ENCODE peak calls at places on chromosome 2, in eight cellular contexts. One of them, this sample, is unnamed.

GRCh38 chr2:106575955-106576354 is 88.8 kb downstream of the CD8B2 start:
- DNase-seq in GM10248: no peak
- DNase-seq in stimulated activated CD4-positive, alpha-beta T cell treated with anti-CD3 and anti-CD28 coated beads, TNF-alpha, amount 100 ng/mL, for 4 hours: no peak
- DNase-seq in cardiac fibroblast: peak
- DNase-seq in activated CD8-positive, alpha-beta memory T cell treated with anti-CD3 and anti-CD28 coated beads for 1 hour: no peak
- DNase-seq in B cell: no peak
- DNase-seq in activated gamma-delta T cell: no peak
- DNase-seq in GM23248: peak
- DNase-seq in this sample: no peak

GRCh38 chr2:70301344-70302194 is at the start of gene FAM136A:
- DNase-seq in GM10248: peak
- DNase-seq in cardiac fibroblast: peak
- DNase-seq in B cell: peak
- DNase-seq in activated gamma-delta T cell: peak
- DNase-seq in activated CD8-positive, alpha-beta memory T cell treated with anti-CD3 and anti-CD28 coated beads for 1 hour: peak
- DNase-seq in GM23248: peak
- DNase-seq in stimulated activated CD4-positive, alpha-beta T cell treated with anti-CD3 and anti-CD28 coated beads, TNF-alpha, amount 100 ng/mL, for 4 hours: peak
- DNase-seq in this sample: peak

GRCh38 chr2:197311521-197312033 is 997 bp upstream of the ANKRD44 start:
- DNase-seq in B cell: no peak
- DNase-seq in stimulated activated CD4-positive, alpha-beta T cell treated with anti-CD3 and anti-CD28 coated beads, TNF-alpha, amount 100 ng/mL, for 4 hours: no peak
- DNase-seq in cardiac fibroblast: peak
- DNase-seq in activated gamma-delta T cell: no peak
- DNase-seq in GM10248: no peak
- DNase-seq in activated CD8-positive, alpha-beta memory T cell treated with anti-CD3 and anti-CD28 coated beads for 1 hour: no peak
- DNase-seq in GM23248: peak
- DNase-seq in this sample: no peak

GRCh38 chr2:41207578-41207977 is 755.7 kb upstream of the SLC8A1 start:
- DNase-seq in GM10248: no peak
- DNase-seq in B cell: no peak
- DNase-seq in cardiac fibroblast: no peak
- DNase-seq in activated gamma-delta T cell: no peak
- DNase-seq in activated CD8-positive, alpha-beta memory T cell treated with anti-CD3 and anti-CD28 coated beads for 1 hour: no peak
- DNase-seq in stimulated activated CD4-positive, alpha-beta T cell treated with anti-CD3 and anti-CD28 coated beads, TNF-alpha, amount 100 ng/mL, for 4 hours: no peak
- DNase-seq in GM23248: no peak
- DNase-seq in this sample: no peak

GRCh38 chr2:163155925-163156324 is 317.4 kb upstream of the KCNH7 start:
- DNase-seq in GM23248: no peak
- DNase-seq in B cell: no peak
- DNase-seq in activated CD8-positive, alpha-beta memory T cell treated with anti-CD3 and anti-CD28 coated beads for 1 hour: no peak
- DNase-seq in stimulated activated CD4-positive, alpha-beta T cell treated with anti-CD3 and anti-CD28 coated beads, TNF-alpha, amount 100 ng/mL, for 4 hours: no peak
- DNase-seq in GM10248: no peak
- DNase-seq in activated gamma-delta T cell: no peak
- DNase-seq in cardiac fibroblast: no peak
- DNase-seq in this sample: no peak

GRCh38 chr2:149383340-149383739 is 53.0 kb downstream of the LYPD6 start:
- DNase-seq in GM10248: no peak
- DNase-seq in activated gamma-delta T cell: no peak
- DNase-seq in cardiac fibroblast: no peak
- DNase-seq in stimulated activated CD4-positive, alpha-beta T cell treated with anti-CD3 and anti-CD28 coated beads, TNF-alpha, amount 100 ng/mL, for 4 hours: no peak
- DNase-seq in GM23248: peak
- DNase-seq in B cell: no peak
- DNase-seq in activated CD8-positive, alpha-beta memory T cell treated with anti-CD3 and anti-CD28 coated beads for 1 hour: no peak
- DNase-seq in this sample: no peak

GRCh38 chr2:72915076-72915906 is 2.0 kb upstream of the EMX1 start:
- DNase-seq in activated gamma-delta T cell: no peak
- DNase-seq in activated CD8-positive, alpha-beta memory T cell treated with anti-CD3 and anti-CD28 coated beads for 1 hour: no peak
- DNase-seq in cardiac fibroblast: no peak
- DNase-seq in GM23248: no peak
- DNase-seq in stimulated activated CD4-positive, alpha-beta T cell treated with anti-CD3 and anti-CD28 coated beads, TNF-alpha, amount 100 ng/mL, for 4 hours: no peak
- DNase-seq in GM10248: peak
- DNase-seq in B cell: no peak
- DNase-seq in this sample: no peak

GRCh38 chr2:95375532-95376221 is 26.8 kb upstream of the FAHD2A start:
- DNase-seq in cardiac fibroblast: no peak
- DNase-seq in GM23248: no peak
- DNase-seq in activated CD8-positive, alpha-beta memory T cell treated with anti-CD3 and anti-CD28 coated beads for 1 hour: no peak
- DNase-seq in GM10248: no peak
- DNase-seq in stimulated activated CD4-positive, alpha-beta T cell treated with anti-CD3 and anti-CD28 coated beads, TNF-alpha, amount 100 ng/mL, for 4 hours: no peak
- DNase-seq in activated gamma-delta T cell: no peak
- DNase-seq in B cell: no peak
- DNase-seq in this sample: no peak

GRCh38 chr2:113894156-113894743 is 4.4 kb downstream of the ACTR3 start:
- DNase-seq in cardiac fibroblast: peak
- DNase-seq in GM10248: no peak
- DNase-seq in GM23248: peak
- DNase-seq in activated gamma-delta T cell: no peak
- DNase-seq in stimulated activated CD4-positive, alpha-beta T cell treated with anti-CD3 and anti-CD28 coated beads, TNF-alpha, amount 100 ng/mL, for 4 hours: no peak
- DNase-seq in activated CD8-positive, alpha-beta memory T cell treated with anti-CD3 and anti-CD28 coated beads for 1 hour: no peak
- DNase-seq in B cell: no peak
- DNase-seq in this sample: no peak

GRCh38 chr2:8572712-8573233 is 109.1 kb upstream of the ID2 start:
- DNase-seq in GM23248: no peak
- DNase-seq in activated CD8-positive, alpha-beta memory T cell treated with anti-CD3 and anti-CD28 coated beads for 1 hour: no peak
- DNase-seq in B cell: no peak
- DNase-seq in GM10248: no peak
- DNase-seq in stimulated activated CD4-positive, alpha-beta T cell treated with anti-CD3 and anti-CD28 coated beads, TNF-alpha, amount 100 ng/mL, for 4 hours: no peak
- DNase-seq in activated gamma-delta T cell: no peak
- DNase-seq in cardiac fibroblast: no peak
- DNase-seq in this sample: no peak

GRCh38 chr2:227813229-227813561 is 447 bp upstream of the CCL20 start:
- DNase-seq in activated gamma-delta T cell: no peak
- DNase-seq in stimulated activated CD4-positive, alpha-beta T cell treated with anti-CD3 and anti-CD28 coated beads, TNF-alpha, amount 100 ng/mL, for 4 hours: no peak
- DNase-seq in GM23248: no peak
- DNase-seq in GM10248: no peak
- DNase-seq in B cell: no peak
- DNase-seq in cardiac fibroblast: no peak
- DNase-seq in activated CD8-positive, alpha-beta memory T cell treated with anti-CD3 and anti-CD28 coated beads for 1 hour: no peak
- DNase-seq in this sample: no peak

GRCh38 chr2:236010920-236011685 is 157.1 kb downstream of the GBX2 start:
- DNase-seq in stimulated activated CD4-positive, alpha-beta T cell treated with anti-CD3 and anti-CD28 coated beads, TNF-alpha, amount 100 ng/mL, for 4 hours: no peak
- DNase-seq in B cell: no peak
- DNase-seq in activated gamma-delta T cell: no peak
- DNase-seq in GM23248: no peak
- DNase-seq in cardiac fibroblast: peak
- DNase-seq in GM10248: no peak
- DNase-seq in activated CD8-positive, alpha-beta memory T cell treated with anti-CD3 and anti-CD28 coated beads for 1 hour: no peak
- DNase-seq in this sample: no peak

GRCh38 chr2:11128258-11128951 is 26.9 kb upstream of the SLC66A3 start:
- DNase-seq in stimulated activated CD4-positive, alpha-beta T cell treated with anti-CD3 and anti-CD28 coated beads, TNF-alpha, amount 100 ng/mL, for 4 hours: no peak
- DNase-seq in GM10248: no peak
- DNase-seq in B cell: no peak
- DNase-seq in cardiac fibroblast: peak
- DNase-seq in activated gamma-delta T cell: no peak
- DNase-seq in activated CD8-positive, alpha-beta memory T cell treated with anti-CD3 and anti-CD28 coated beads for 1 hour: no peak
- DNase-seq in GM23248: peak
- DNase-seq in this sample: no peak

GRCh38 chr2:124625561-124625960 is 600.5 kb downstream of the CNTNAP5 start:
- DNase-seq in cardiac fibroblast: no peak
- DNase-seq in B cell: no peak
- DNase-seq in activated CD8-positive, alpha-beta memory T cell treated with anti-CD3 and anti-CD28 coated beads for 1 hour: no peak
- DNase-seq in GM10248: no peak
- DNase-seq in GM23248: no peak
- DNase-seq in activated gamma-delta T cell: no peak
- DNase-seq in stimulated activated CD4-positive, alpha-beta T cell treated with anti-CD3 and anti-CD28 coated beads, TNF-alpha, amount 100 ng/mL, for 4 hours: no peak
- DNase-seq in this sample: no peak

GRCh38 chr2:241180495-241180894 is 8.0 kb upstream of the ANO7 start:
- DNase-seq in GM23248: no peak
- DNase-seq in B cell: no peak
- DNase-seq in GM10248: no peak
- DNase-seq in stimulated activated CD4-positive, alpha-beta T cell treated with anti-CD3 and anti-CD28 coated beads, TNF-alpha, amount 100 ng/mL, for 4 hours: no peak
- DNase-seq in cardiac fibroblast: no peak
- DNase-seq in activated gamma-delta T cell: no peak
- DNase-seq in activated CD8-positive, alpha-beta memory T cell treated with anti-CD3 and anti-CD28 coated beads for 1 hour: no peak
- DNase-seq in this sample: no peak

GRCh38 chr2:117856415-117857210 is 42.1 kb downstream of the DDX18 start:
- DNase-seq in B cell: no peak
- DNase-seq in GM10248: no peak
- DNase-seq in activated CD8-positive, alpha-beta memory T cell treated with anti-CD3 and anti-CD28 coated beads for 1 hour: no peak
- DNase-seq in cardiac fibroblast: peak
- DNase-seq in GM23248: peak
- DNase-seq in stimulated activated CD4-positive, alpha-beta T cell treated with anti-CD3 and anti-CD28 coated beads, TNF-alpha, amount 100 ng/mL, for 4 hours: no peak
- DNase-seq in activated gamma-delta T cell: no peak
- DNase-seq in this sample: no peak

GRCh38 chr2:238704471-238705230 is 143.2 kb upstream of the TWIST2 start:
- DNase-seq in GM10248: no peak
- DNase-seq in stimulated activated CD4-positive, alpha-beta T cell treated with anti-CD3 and anti-CD28 coated beads, TNF-alpha, amount 100 ng/mL, for 4 hours: no peak
- DNase-seq in GM23248: no peak
- DNase-seq in cardiac fibroblast: no peak
- DNase-seq in activated gamma-delta T cell: no peak
- DNase-seq in activated CD8-positive, alpha-beta memory T cell treated with anti-CD3 and anti-CD28 coated beads for 1 hour: no peak
- DNase-seq in B cell: no peak
- DNase-seq in this sample: no peak

GRCh38 chr2:107986278-107987217 is at the start of gene SLC5A7:
- DNase-seq in B cell: no peak
- DNase-seq in GM23248: no peak
- DNase-seq in cardiac fibroblast: no peak
- DNase-seq in stimulated activated CD4-positive, alpha-beta T cell treated with anti-CD3 and anti-CD28 coated beads, TNF-alpha, amount 100 ng/mL, for 4 hours: no peak
- DNase-seq in GM10248: no peak
- DNase-seq in activated gamma-delta T cell: no peak
- DNase-seq in activated CD8-positive, alpha-beta memory T cell treated with anti-CD3 and anti-CD28 coated beads for 1 hour: no peak
- DNase-seq in this sample: no peak

GRCh38 chr2:233551491-233551890 is 15.1 kb downstream of the USP40 start:
- DNase-seq in activated CD8-positive, alpha-beta memory T cell treated with anti-CD3 and anti-CD28 coated beads for 1 hour: no peak
- DNase-seq in GM10248: no peak
- DNase-seq in stimulated activated CD4-positive, alpha-beta T cell treated with anti-CD3 and anti-CD28 coated beads, TNF-alpha, amount 100 ng/mL, for 4 hours: no peak
- DNase-seq in GM23248: no peak
- DNase-seq in B cell: no peak
- DNase-seq in activated gamma-delta T cell: no peak
- DNase-seq in cardiac fibroblast: no peak
- DNase-seq in this sample: no peak

GRCh38 chr2:213336253-213336770 is 52.0 kb downstream of the SPAG16 start:
- DNase-seq in GM23248: no peak
- DNase-seq in stimulated activated CD4-positive, alpha-beta T cell treated with anti-CD3 and anti-CD28 coated beads, TNF-alpha, amount 100 ng/mL, for 4 hours: no peak
- DNase-seq in cardiac fibroblast: no peak
- DNase-seq in B cell: no peak
- DNase-seq in activated CD8-positive, alpha-beta memory T cell treated with anti-CD3 and anti-CD28 coated beads for 1 hour: no peak
- DNase-seq in GM10248: no peak
- DNase-seq in activated gamma-delta T cell: no peak
- DNase-seq in this sample: no peak

GRCh38 chr2:174697267-174697666 is 67.0 kb downstream of the CHRNA1 start:
- DNase-seq in stimulated activated CD4-positive, alpha-beta T cell treated with anti-CD3 and anti-CD28 coated beads, TNF-alpha, amount 100 ng/mL, for 4 hours: peak
- DNase-seq in GM10248: peak
- DNase-seq in B cell: peak
- DNase-seq in GM23248: peak
- DNase-seq in activated CD8-positive, alpha-beta memory T cell treated with anti-CD3 and anti-CD28 coated beads for 1 hour: no peak
- DNase-seq in activated gamma-delta T cell: no peak
- DNase-seq in cardiac fibroblast: peak
- DNase-seq in this sample: peak

GRCh38 chr2:71544919-71545571 is 91.7 kb downstream of the DYSF start:
- DNase-seq in activated gamma-delta T cell: no peak
- DNase-seq in stimulated activated CD4-positive, alpha-beta T cell treated with anti-CD3 and anti-CD28 coated beads, TNF-alpha, amount 100 ng/mL, for 4 hours: no peak
- DNase-seq in B cell: no peak
- DNase-seq in activated CD8-positive, alpha-beta memory T cell treated with anti-CD3 and anti-CD28 coated beads for 1 hour: no peak
- DNase-seq in GM10248: no peak
- DNase-seq in cardiac fibroblast: peak
- DNase-seq in GM23248: no peak
- DNase-seq in this sample: no peak

GRCh38 chr2:36530983-36531354 is 67.0 kb downstream of the FEZ2 start:
- DNase-seq in GM23248: peak
- DNase-seq in stimulated activated CD4-positive, alpha-beta T cell treated with anti-CD3 and anti-CD28 coated beads, TNF-alpha, amount 100 ng/mL, for 4 hours: no peak
- DNase-seq in activated gamma-delta T cell: no peak
- DNase-seq in activated CD8-positive, alpha-beta memory T cell treated with anti-CD3 and anti-CD28 coated beads for 1 hour: no peak
- DNase-seq in cardiac fibroblast: peak
- DNase-seq in GM10248: peak
- DNase-seq in B cell: no peak
- DNase-seq in this sample: no peak

GRCh38 chr2:134774074-134774742 is 55.4 kb upstream of the TMEM163 start:
- DNase-seq in cardiac fibroblast: peak
- DNase-seq in GM10248: no peak
- DNase-seq in B cell: no peak
- DNase-seq in GM23248: no peak
- DNase-seq in activated gamma-delta T cell: no peak
- DNase-seq in activated CD8-positive, alpha-beta memory T cell treated with anti-CD3 and anti-CD28 coated beads for 1 hour: no peak
- DNase-seq in stimulated activated CD4-positive, alpha-beta T cell treated with anti-CD3 and anti-CD28 coated beads, TNF-alpha, amount 100 ng/mL, for 4 hours: no peak
- DNase-seq in this sample: no peak

GRCh38 chr2:171895781-171896180 is 1.7 kb upstream of the SLC25A12 start:
- DNase-seq in GM10248: no peak
- DNase-seq in stimulated activated CD4-positive, alpha-beta T cell treated with anti-CD3 and anti-CD28 coated beads, TNF-alpha, amount 100 ng/mL, for 4 hours: no peak
- DNase-seq in activated CD8-positive, alpha-beta memory T cell treated with anti-CD3 and anti-CD28 coated beads for 1 hour: no peak
- DNase-seq in B cell: no peak
- DNase-seq in activated gamma-delta T cell: no peak
- DNase-seq in cardiac fibroblast: no peak
- DNase-seq in GM23248: peak
- DNase-seq in this sample: no peak

GRCh38 chr2:231397011-231397927 is 1.8 kb downstream of the B3GNT7 start:
- DNase-seq in activated CD8-positive, alpha-beta memory T cell treated with anti-CD3 and anti-CD28 coated beads for 1 hour: no peak
- DNase-seq in GM23248: no peak
- DNase-seq in stimulated activated CD4-positive, alpha-beta T cell treated with anti-CD3 and anti-CD28 coated beads, TNF-alpha, amount 100 ng/mL, for 4 hours: no peak
- DNase-seq in GM10248: no peak
- DNase-seq in cardiac fibroblast: no peak
- DNase-seq in B cell: no peak
- DNase-seq in activated gamma-delta T cell: no peak
- DNase-seq in this sample: no peak

GRCh38 chr2:70477473-70477872 is 76.2 kb downstream of the TGFA start:
- DNase-seq in B cell: no peak
- DNase-seq in activated CD8-positive, alpha-beta memory T cell treated with anti-CD3 and anti-CD28 coated beads for 1 hour: no peak
- DNase-seq in activated gamma-delta T cell: no peak
- DNase-seq in cardiac fibroblast: no peak
- DNase-seq in GM23248: no peak
- DNase-seq in GM10248: no peak
- DNase-seq in stimulated activated CD4-positive, alpha-beta T cell treated with anti-CD3 and anti-CD28 coated beads, TNF-alpha, amount 100 ng/mL, for 4 hours: no peak
- DNase-seq in this sample: no peak

GRCh38 chr2:99403524-99403923 is 66.3 kb downstream of the EIF5B start:
- DNase-seq in activated CD8-positive, alpha-beta memory T cell treated with anti-CD3 and anti-CD28 coated beads for 1 hour: no peak
- DNase-seq in activated gamma-delta T cell: no peak
- DNase-seq in B cell: no peak
- DNase-seq in cardiac fibroblast: no peak
- DNase-seq in GM10248: no peak
- DNase-seq in stimulated activated CD4-positive, alpha-beta T cell treated with anti-CD3 and anti-CD28 coated beads, TNF-alpha, amount 100 ng/mL, for 4 hours: no peak
- DNase-seq in GM23248: peak
- DNase-seq in this sample: no peak

GRCh38 chr2:18626256-18626668 is 36.9 kb upstream of the NT5C1B start:
- DNase-seq in GM10248: no peak
- DNase-seq in cardiac fibroblast: peak
- DNase-seq in activated CD8-positive, alpha-beta memory T cell treated with anti-CD3 and anti-CD28 coated beads for 1 hour: no peak
- DNase-seq in B cell: no peak
- DNase-seq in activated gamma-delta T cell: no peak
- DNase-seq in GM23248: peak
- DNase-seq in stimulated activated CD4-positive, alpha-beta T cell treated with anti-CD3 and anti-CD28 coated beads, TNF-alpha, amount 100 ng/mL, for 4 hours: no peak
- DNase-seq in this sample: no peak

GRCh38 chr2:102138331-102138730 is 4.2 kb upstream of the IL1R1 start:
- DNase-seq in cardiac fibroblast: no peak
- DNase-seq in GM23248: no peak
- DNase-seq in activated gamma-delta T cell: no peak
- DNase-seq in activated CD8-positive, alpha-beta memory T cell treated with anti-CD3 and anti-CD28 coated beads for 1 hour: no peak
- DNase-seq in B cell: no peak
- DNase-seq in stimulated activated CD4-positive, alpha-beta T cell treated with anti-CD3 and anti-CD28 coated beads, TNF-alpha, amount 100 ng/mL, for 4 hours: no peak
- DNase-seq in GM10248: no peak
- DNase-seq in this sample: no peak

GRCh38 chr2:11077411-11077810 is 77.9 kb upstream of the SLC66A3 start:
- DNase-seq in cardiac fibroblast: no peak
- DNase-seq in activated gamma-delta T cell: no peak
- DNase-seq in B cell: no peak
- DNase-seq in GM23248: no peak
- DNase-seq in GM10248: no peak
- DNase-seq in stimulated activated CD4-positive, alpha-beta T cell treated with anti-CD3 and anti-CD28 coated beads, TNF-alpha, amount 100 ng/mL, for 4 hours: no peak
- DNase-seq in activated CD8-positive, alpha-beta memory T cell treated with anti-CD3 and anti-CD28 coated beads for 1 hour: no peak
- DNase-seq in this sample: no peak

GRCh38 chr2:241796610-241797138 is 12.3 kb upstream of the NEU4 start:
- DNase-seq in B cell: no peak
- DNase-seq in cardiac fibroblast: no peak
- DNase-seq in GM10248: no peak
- DNase-seq in GM23248: no peak
- DNase-seq in activated CD8-positive, alpha-beta memory T cell treated with anti-CD3 and anti-CD28 coated beads for 1 hour: no peak
- DNase-seq in activated gamma-delta T cell: no peak
- DNase-seq in stimulated activated CD4-positive, alpha-beta T cell treated with anti-CD3 and anti-CD28 coated beads, TNF-alpha, amount 100 ng/mL, for 4 hours: no peak
- DNase-seq in this sample: no peak

GRCh38 chr2:29628882-29629281 is 292.5 kb downstream of the ALK start:
- DNase-seq in cardiac fibroblast: no peak
- DNase-seq in B cell: no peak
- DNase-seq in GM23248: no peak
- DNase-seq in activated gamma-delta T cell: no peak
- DNase-seq in GM10248: no peak
- DNase-seq in stimulated activated CD4-positive, alpha-beta T cell treated with anti-CD3 and anti-CD28 coated beads, TNF-alpha, amount 100 ng/mL, for 4 hours: no peak
- DNase-seq in activated CD8-positive, alpha-beta memory T cell treated with anti-CD3 and anti-CD28 coated beads for 1 hour: no peak
- DNase-seq in this sample: no peak

GRCh38 chr2:150619607-150620330 is 132.3 kb upstream of the RND3 start:
- DNase-seq in B cell: no peak
- DNase-seq in activated gamma-delta T cell: no peak
- DNase-seq in activated CD8-positive, alpha-beta memory T cell treated with anti-CD3 and anti-CD28 coated beads for 1 hour: no peak
- DNase-seq in GM10248: no peak
- DNase-seq in GM23248: peak
- DNase-seq in cardiac fibroblast: peak
- DNase-seq in stimulated activated CD4-positive, alpha-beta T cell treated with anti-CD3 and anti-CD28 coated beads, TNF-alpha, amount 100 ng/mL, for 4 hours: no peak
- DNase-seq in this sample: no peak

This sample was measured in germinal center.